ENCODE peak calls at places on chromosomes 7 and 10, in six cellular contexts. M is BJ, B is PC-9, N is psoas muscle, E is foreskin keratinocyte, V is uterus. W is an unnamed sample.

GRCh38 chr10:14478639-14479038 is 147.9 kb upstream of the FRMD4A start:
- DNase-seq in M (peak), V (peak), E (peak), N (peak), B (peak), W (peak)

GRCh38 chr7:22066484-22066883 is 120.8 kb upstream of the CDCA7L start:
- DNase-seq in B (no peak), M (no peak), E (no peak), V (no peak), N (no peak), W (no peak)

GRCh38 chr10:9211228-9211627 is 1156.7 kb downstream of the GATA3 start:
- DNase-seq in M (no peak), E (no peak), N (no peak), V (no peak), B (no peak), W (no peak)

GRCh38 chr7:120431016-120431415 is 158.0 kb downstream of the KCND2 start:
- DNase-seq in V (no peak), E (peak), B (no peak), N (no peak), M (no peak), W (no peak)

GRCh38 chr7:39560398-39560797 is 5.8 kb upstream of the YAE1 start:
- DNase-seq in B (no peak), M (no peak), V (no peak), N (no peak), E (no peak), W (no peak)

GRCh38 chr10:124292911-124293640 is 125.6 kb downstream of the OAT start:
- DNase-seq in B (no peak), E (peak), N (no peak), M (no peak), V (no peak), W (no peak)

GRCh38 chr7:16684935-16685334 is 39.0 kb downstream of the BZW2 start:
- DNase-seq in M (no peak), V (no peak), B (no peak), N (no peak), E (no peak), W (no peak)

GRCh38 chr7:122846591-122846990 is 39.7 kb downstream of the CADPS2 start:
- DNase-seq in N (no peak), V (no peak), B (no peak), M (no peak), E (no peak), W (no peak)

GRCh38 chr10:78815702-78816334 is 252.9 kb upstream of the ZMIZ1 start:
- DNase-seq in M (no peak), N (no peak), B (no peak), V (no peak), E (no peak), W (no peak)

GRCh38 chr10:93235686-93236085 is 162.0 kb downstream of the CYP26A1 start:
- DNase-seq in M (no peak), N (no peak), E (no peak), V (no peak), B (no peak), W (no peak)

GRCh38 chr10:60827791-60828488 is 49.7 kb downstream of the CDK1 start:
- DNase-seq in M (no peak), B (no peak), N (no peak), V (no peak), E (peak), W (no peak)

GRCh38 chr7:112202819-112203218 is 3.4 kb downstream of the DOCK4 start:
- DNase-seq in N (peak), E (peak), B (no peak), M (no peak), V (no peak), W (no peak)

GRCh38 chr7:84368122-84368521 is 173.5 kb upstream of the SEMA3A start:
- DNase-seq in E (no peak), N (no peak), B (no peak), M (no peak), V (no peak), W (no peak)

GRCh38 chr10:106551501-106551900 is 613.0 kb downstream of the SORCS1 start:
- DNase-seq in B (no peak), N (no peak), V (no peak), M (no peak), E (no peak), W (no peak)

GRCh38 chr10:119167041-119167440 is 1.5 kb upstream of the SFXN4 start:
- DNase-seq in B (no peak), N (no peak), V (no peak), E (no peak), M (no peak), W (no peak)

GRCh38 chr10:119162693-119163092 is 2.8 kb downstream of the SFXN4 start:
- DNase-seq in V (no peak), M (no peak), B (no peak), E (no peak), N (no peak), W (no peak)

GRCh38 chr10:119166564-119166963 is 1.1 kb upstream of the SFXN4 start:
- DNase-seq in E (no peak), N (no peak), B (no peak), V (no peak), M (no peak), W (no peak)

GRCh38 chr10:119166111-119166500 is 592 bp upstream of the SFXN4 start:
- DNase-seq in N (no peak), M (no peak), E (no peak), V (no peak), B (no peak), W (no peak)

GRCh38 chr10:119165171-119166110 is at the start of gene SFXN4:
- DNase-seq in M (no peak), V (peak), N (peak), E (peak), B (peak), W (no peak)
- TF ChIP-seq CTCF in M (no peak), V (peak), N (no peak), E (no peak), B (no peak), W (no peak)

GRCh38 chr10:97640174-97640867 is at the start of gene PI4K2A:
- DNase-seq in M (peak), N (peak), B (peak), V (peak), E (peak), W (peak)

GRCh38 chr10:97635577-97635976 is 2.3 kb upstream of the MORN4 start:
- DNase-seq in E (no peak), M (no peak), N (no peak), V (no peak), B (no peak), W (no peak)

GRCh38 chr10:97643586-97643985 is 3.1 kb downstream of the PI4K2A start:
- DNase-seq in E (no peak), V (no peak), N (no peak), M (no peak), B (no peak), W (no peak)

GRCh38 chr10:97644961-97645360 is 4.5 kb downstream of the PI4K2A start:
- DNase-seq in B (no peak), E (no peak), M (no peak), N (no peak), V (no peak), W (no peak)

DNA sequence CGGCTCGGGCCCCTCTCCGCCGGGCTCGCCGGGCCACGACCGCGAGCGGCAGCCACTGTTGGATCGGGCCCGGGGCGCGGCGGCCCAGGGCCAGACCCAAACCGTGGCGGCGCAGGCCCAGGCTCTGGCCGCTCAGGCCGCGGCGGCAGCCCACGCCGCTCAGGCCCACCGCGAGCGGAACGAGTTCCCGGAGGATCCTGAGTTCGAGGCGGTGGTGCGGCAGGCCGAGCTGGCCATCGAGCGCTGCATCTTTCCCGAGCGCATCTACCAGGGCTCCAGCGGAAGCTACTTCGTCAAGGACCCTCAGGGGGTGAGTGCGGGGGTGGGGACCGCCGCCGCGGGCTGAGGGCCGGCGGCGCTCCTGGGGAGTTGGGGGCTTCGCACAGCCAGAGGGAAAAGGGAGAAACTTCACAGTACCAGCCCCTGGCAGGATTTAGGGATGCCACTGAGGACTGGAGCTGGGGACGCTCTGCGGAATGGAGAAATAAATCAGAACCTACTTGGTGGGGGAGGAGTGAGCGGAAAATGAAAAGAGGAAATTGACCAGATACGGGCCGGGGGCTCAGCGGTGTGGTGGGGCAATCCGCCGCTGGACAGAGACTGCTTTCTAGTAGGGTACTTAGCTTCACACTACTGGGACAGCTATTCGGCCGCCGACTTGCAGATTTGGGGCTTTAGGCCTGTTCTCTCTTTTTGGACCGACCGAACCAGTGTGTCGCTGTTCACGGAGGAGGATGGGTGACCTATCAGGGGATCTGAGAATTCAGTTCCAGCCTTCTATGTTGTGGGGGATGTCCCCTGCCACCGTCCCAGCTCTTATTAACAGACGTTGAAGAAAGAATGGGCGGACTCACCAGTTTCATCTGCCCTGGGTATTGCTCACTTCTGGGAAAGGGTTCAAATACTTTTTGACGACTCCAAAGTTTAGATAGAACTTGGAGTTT is 669 bp downstream of the PI4K2A start:
- DNase-seq in M (no peak), V (peak), N (peak), B (no peak), E (peak), W (no peak)
- TF ChIP-seq CTCF in M (no peak), V (no peak), N (no peak), B (no peak), E (no peak), W (no peak)

DNA sequence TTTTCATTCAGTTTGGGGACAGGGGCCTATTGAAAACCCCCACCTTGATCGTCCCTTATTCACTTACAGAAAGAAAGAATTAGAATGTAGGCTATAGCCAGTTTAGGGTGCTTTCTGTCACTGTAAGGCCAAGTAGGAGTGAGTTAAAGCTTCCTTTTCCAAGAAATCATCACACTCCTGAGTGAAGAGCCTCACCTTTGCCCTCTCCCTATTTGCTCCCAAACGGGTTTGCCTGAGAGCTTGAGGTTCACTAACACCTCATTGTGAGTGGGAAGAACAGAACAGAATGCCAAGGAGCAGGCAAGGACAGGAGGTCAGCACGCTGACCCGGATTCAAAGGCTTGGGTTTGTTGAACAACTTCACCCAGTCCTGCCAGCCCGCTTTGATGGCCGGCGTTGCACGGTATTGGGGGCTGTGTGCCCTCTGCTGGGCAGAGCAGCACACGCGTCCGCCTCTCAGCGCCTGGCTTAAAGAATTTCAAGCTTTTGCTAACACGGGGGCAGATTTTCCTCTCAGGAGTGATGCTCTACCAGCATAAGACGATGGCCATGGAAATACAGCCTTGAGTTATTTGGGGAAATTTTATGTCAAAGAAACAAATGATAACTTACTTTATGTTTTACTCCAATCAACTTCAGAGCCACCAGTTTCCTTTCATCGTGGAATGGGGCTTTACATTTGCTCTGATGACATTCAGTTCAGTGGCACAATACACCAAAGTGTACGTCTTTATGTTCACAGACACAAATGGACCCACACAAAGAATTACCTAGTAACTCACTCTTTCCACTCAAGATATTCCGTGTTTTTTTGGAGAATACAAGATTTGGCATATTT is 470.0 kb downstream of the SUGCT start:
- DNase-seq in B (no peak), N (peak), V (no peak), E (no peak), M (no peak), W (no peak)
- TF ChIP-seq CTCF in B (no peak), N (peak), V (no peak), E (peak), M (peak), W (peak)

GRCh38 chr7:102392332-102392731 is 3.8 kb upstream of the PRKRIP1 start:
- DNase-seq in V (no peak), B (no peak), E (no peak), N (no peak), M (no peak), W (no peak)

GRCh38 chr7:102387064-102387463 is 9.1 kb upstream of the PRKRIP1 start:
- DNase-seq in V (no peak), E (no peak), B (no peak), M (no peak), N (no peak), W (no peak)

GRCh38 chr7:102393467-102393866 is 2.7 kb upstream of the PRKRIP1 start:
- DNase-seq in M (no peak), V (no peak), E (no peak), B (peak), N (no peak), W (no peak)

GRCh38 chr7:102389810-102390209 is 6.4 kb upstream of the PRKRIP1 start:
- DNase-seq in V (no peak), B (no peak), N (no peak), E (no peak), M (no peak), W (no peak)

GRCh38 chr7:102390697-102391484 is 5.3 kb upstream of the PRKRIP1 start:
- DNase-seq in M (no peak), E (peak), B (peak), V (peak), N (peak), W (peak)
- TF ChIP-seq CTCF in M (peak), E (peak), B (peak), V (peak), N (peak), W (peak)